ENCODE peak calls at places on chromosomes 5 and 9, in seven cellular contexts. F, H, X, C, L, Z and T are unnamed samples. For H3K27me3, the result is how much of the 10 kb centered on the place peaks cover.

GRCh38 chr9:126157826-126158431 is 168.7 kb upstream of the MVB12B start:
- DNase-seq in C (no peak), X (no peak), H (no peak), L (no peak), F (peak), Z (no peak), T (no peak)

GRCh38 chr9:82488702-82489578 is 500.4 kb downstream of the SPATA31D1 start:
- DNase-seq in F (no peak), L (no peak), H (peak), C (no peak), X (no peak), Z (no peak), T (no peak)

GRCh38 chr5:119330367-119331183 is 25.2 kb upstream of the TNFAIP8 start:
- DNase-seq in Z (no peak), H (no peak), L (no peak), F (no peak), X (no peak), C (no peak), T (no peak)

GRCh38 chr5:17216176-17216973 is 1.1 kb upstream of the BASP1 start:
- DNase-seq in L (peak), X (peak), H (peak), Z (peak), C (peak), F (peak), T (peak)

GRCh38 chr9:19787672-19788071 is 1.2 kb downstream of the SLC24A2 start:
- DNase-seq in L (no peak), H (no peak), C (no peak), X (no peak), Z (no peak), F (no peak), T (no peak)

GRCh38 chr9:134575103-134575816 is 66.3 kb upstream of the COL5A1 start:
- DNase-seq in F (no peak), Z (no peak), C (peak), X (no peak), H (no peak), L (no peak), T (no peak)

GRCh38 chr9:37410969-37411785 is 11.3 kb upstream of the GRHPR start:
- DNase-seq in C (no peak), F (peak), L (no peak), X (no peak), H (no peak), Z (no peak), T (no peak)

GRCh38 chr9:12862596-12862995 is 87.8 kb downstream of the LURAP1L start:
- DNase-seq in F (no peak), L (no peak), C (no peak), H (no peak), X (no peak), Z (no peak), T (no peak)

GRCh38 chr5:118857700-118858099 is 130.6 kb downstream of the DTWD2 start:
- DNase-seq in L (no peak), Z (peak), H (no peak), F (no peak), X (no peak), C (no peak), T (no peak)

GRCh38 chr5:180086816-180087426 is 15.4 kb upstream of the RNF130 start:
- DNase-seq in L (no peak), F (no peak), X (no peak), H (no peak), C (no peak), Z (no peak), T (no peak)

GRCh38 chr9:107215381-107215780 is 67.7 kb upstream of the RAD23B start:
- DNase-seq in L (no peak), F (no peak), H (no peak), C (no peak), Z (no peak), X (no peak), T (no peak)

GRCh38 chr9:122144006-122144405 is 15.6 kb downstream of the NDUFA8 start:
- DNase-seq in Z (no peak), L (no peak), H (no peak), X (no peak), C (no peak), F (no peak), T (no peak)

GRCh38 chr9:124780060-124780756 is 3.3 kb downstream of the OLFML2A start:
- DNase-seq in L (no peak), C (peak), X (peak), F (peak), Z (no peak), H (peak), T (no peak)

GRCh38 chr9:93099551-93100264 is 3.7 kb downstream of the CARD19 start:
- DNase-seq in F (peak), L (peak), C (no peak), Z (no peak), H (no peak), X (peak), T (peak)
- TF ChIP-seq CTCF in F (no peak), L (no peak), C (no peak), Z (no peak), H (no peak), X (no peak), T (no peak)

DNA sequence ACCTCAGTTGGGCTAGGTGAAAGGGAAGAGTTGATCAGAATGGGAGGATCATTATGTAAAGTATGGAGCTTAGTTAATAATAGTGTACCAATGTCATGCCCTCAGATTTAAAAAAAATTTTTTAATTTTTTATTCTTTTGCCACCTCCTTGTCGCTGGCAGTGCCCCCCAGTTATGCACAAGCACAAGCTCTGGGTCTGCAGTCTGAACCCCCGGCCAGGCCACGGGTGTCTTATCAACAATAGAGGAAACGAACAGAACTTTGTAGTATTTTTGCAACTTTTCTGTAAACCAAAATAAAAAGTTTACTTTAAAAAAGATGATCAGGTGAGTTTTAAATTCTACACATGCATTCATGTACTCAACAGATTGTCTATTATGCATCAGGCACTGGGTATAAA is 1.4 kb upstream of the GM2A start:
- DNase-seq in C (no peak), L (no peak), Z (no peak), H (no peak), X (no peak), F (no peak), T (no peak)
- H3K4me3 ChIP-seq in C (no peak), L (no peak), Z (no peak), H (no peak), X (no peak), F (peak), T (no peak)

GRCh38 chr5:150815010-150815409 is 31.3 kb upstream of the IRGM start:
- DNase-seq in X (no peak), H (no peak), L (no peak), C (no peak), F (no peak), Z (no peak), T (no peak)

GRCh38 chr5:150804388-150804787 is 25.8 kb downstream of the SMIM3 start:
- DNase-seq in Z (no peak), X (no peak), L (no peak), H (no peak), F (no peak), C (no peak), T (no peak)

GRCh38 chr5:150809363-150809762 is 30.8 kb downstream of the SMIM3 start:
- DNase-seq in H (no peak), L (no peak), Z (no peak), F (no peak), X (no peak), C (no peak), T (no peak)
- H3K27me3 ChIP-seq in H (under half), L (under half), Z (under half), F (under half), X (under half), C (under half), T (under half)

DNA sequence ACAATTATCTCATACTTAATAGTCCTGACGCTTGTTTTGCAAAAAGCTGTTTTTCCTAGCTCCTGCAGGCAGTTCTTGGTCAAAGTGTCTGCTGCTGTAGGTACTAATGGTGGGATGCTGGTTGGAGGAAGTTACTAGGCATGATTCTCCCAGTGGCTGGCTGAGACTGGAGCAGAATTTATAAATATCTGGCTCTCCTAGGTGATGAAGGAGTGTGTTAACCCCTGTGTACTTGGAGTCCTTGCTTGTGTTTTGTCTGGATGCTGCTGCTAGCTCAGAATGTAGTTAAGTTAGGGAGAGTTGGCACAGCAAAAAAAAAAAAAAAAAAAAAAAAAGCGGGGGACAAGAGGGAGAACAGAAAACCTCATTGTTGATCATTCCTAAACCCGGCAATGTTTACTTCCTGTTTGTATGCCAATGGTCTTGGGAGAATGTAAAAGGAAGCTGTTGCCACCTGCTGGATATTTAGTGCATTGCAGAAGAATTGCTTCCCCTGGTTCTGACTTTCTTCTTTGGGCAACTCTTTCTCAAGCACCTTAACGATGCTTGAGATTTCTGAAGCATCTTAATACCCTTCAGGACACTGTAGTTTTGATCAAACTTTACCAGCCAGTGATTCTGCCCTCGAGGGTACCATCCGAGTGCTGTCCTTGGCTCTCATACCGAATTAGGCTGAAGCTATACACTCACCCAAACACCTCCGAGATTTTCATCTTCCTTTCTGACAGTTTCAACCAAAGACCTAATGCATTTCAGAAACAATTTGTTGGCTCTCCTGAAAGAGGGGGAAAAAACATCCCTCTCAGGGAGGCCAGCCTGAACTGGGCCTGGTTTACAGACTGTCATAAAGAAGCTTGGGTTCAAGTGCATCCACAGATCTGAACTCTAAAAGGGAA is 71.7 kb upstream of the WWC1 start:
- DNase-seq in L (no peak), H (peak), F (no peak), X (peak), Z (peak), C (peak), T (no peak)
- TF ChIP-seq CTCF in L (peak), H (peak), F (peak), X (no peak), Z (peak), C (peak), T (peak)

GRCh38 chr9:133346021-133346713 is 1.8 kb downstream of the MED22 start:
- DNase-seq in X (no peak), L (peak), F (no peak), C (no peak), Z (no peak), H (peak), T (no peak)
- H3K4me3 ChIP-seq in X (peak), L (no peak), F (peak), C (no peak), Z (no peak), H (peak), T (no peak)

GRCh38 chr5:139994234-139994633 is 48.9 kb downstream of the NRG2 start:
- DNase-seq in H (no peak), X (no peak), C (no peak), F (no peak), Z (no peak), L (no peak), T (no peak)

GRCh38 chr5:140000332-140000731 is 42.8 kb downstream of the NRG2 start:
- DNase-seq in L (no peak), F (no peak), H (no peak), C (no peak), X (no peak), Z (peak), T (no peak)

GRCh38 chr5:139995929-139996328 is 47.2 kb downstream of the NRG2 start:
- DNase-seq in Z (no peak), F (no peak), C (no peak), L (no peak), H (no peak), X (no peak), T (no peak)

GRCh38 chr5:139997276-139997675 is 45.8 kb downstream of the NRG2 start:
- DNase-seq in H (no peak), L (no peak), X (no peak), F (no peak), C (no peak), Z (no peak), T (no peak)

DNA sequence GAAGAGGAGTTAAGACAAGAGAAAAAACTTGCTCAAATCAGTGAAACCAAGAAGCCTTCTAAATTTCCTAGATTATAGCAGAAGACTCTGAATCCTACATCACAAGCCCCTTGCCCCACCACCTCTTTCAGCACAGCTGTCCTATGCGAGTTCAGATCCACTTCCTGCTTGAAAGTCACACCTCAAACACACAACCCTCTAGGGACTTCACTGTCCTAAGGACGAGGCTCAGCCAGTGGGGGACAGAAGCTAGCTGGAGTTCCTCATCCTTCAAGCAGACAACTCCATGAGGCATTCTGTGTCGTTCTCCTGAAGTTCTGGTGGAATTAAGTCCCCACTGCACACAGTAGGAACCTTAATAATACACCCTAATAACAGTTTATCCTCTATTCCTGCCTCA is 44.3 kb downstream of the NRG2 start:
- DNase-seq in H (no peak), C (no peak), Z (no peak), X (no peak), L (no peak), F (no peak), T (no peak)
- H3K27me3 ChIP-seq in H (under half), C (under half), Z (under half), X (under half), L (under half), F (under half), T (under half)

GRCh38 chr5:63125862-63126261 is 547.2 kb downstream of the LRRC70 start:
- DNase-seq in H (no peak), C (no peak), L (no peak), F (no peak), X (no peak), Z (peak), T (no peak)
- TF ChIP-seq CTCF in H (peak), C (no peak), L (peak), F (no peak), X (no peak), Z (peak), T (peak)

GRCh38 chr9:137620581-137620980 is 1.8 kb downstream of the EHMT1 start:
- DNase-seq in H (no peak), F (peak), X (no peak), Z (no peak), C (no peak), L (no peak), T (no peak)

GRCh38 chr9:137618105-137619067 is at the start of gene EHMT1:
- DNase-seq in C (peak), Z (peak), F (peak), H (peak), L (peak), X (peak), T (peak)

GRCh38 chr9:137619240-137620090 is 660 bp downstream of the EHMT1 start:
- DNase-seq in L (peak), X (peak), C (peak), H (no peak), F (peak), Z (peak), T (no peak)

GRCh38 chr9:137626448-137626847 is 7.6 kb downstream of the EHMT1 start:
- DNase-seq in H (no peak), X (no peak), Z (no peak), C (no peak), F (no peak), L (no peak), T (no peak)

GRCh38 chr9:137621131-137621757 is 2.4 kb downstream of the EHMT1 start:
- DNase-seq in C (no peak), X (no peak), F (peak), Z (no peak), H (no peak), L (peak), T (no peak)
- H3K4me3 ChIP-seq in C (no peak), X (no peak), F (peak), Z (no peak), H (no peak), L (no peak), T (no peak)

DNA sequence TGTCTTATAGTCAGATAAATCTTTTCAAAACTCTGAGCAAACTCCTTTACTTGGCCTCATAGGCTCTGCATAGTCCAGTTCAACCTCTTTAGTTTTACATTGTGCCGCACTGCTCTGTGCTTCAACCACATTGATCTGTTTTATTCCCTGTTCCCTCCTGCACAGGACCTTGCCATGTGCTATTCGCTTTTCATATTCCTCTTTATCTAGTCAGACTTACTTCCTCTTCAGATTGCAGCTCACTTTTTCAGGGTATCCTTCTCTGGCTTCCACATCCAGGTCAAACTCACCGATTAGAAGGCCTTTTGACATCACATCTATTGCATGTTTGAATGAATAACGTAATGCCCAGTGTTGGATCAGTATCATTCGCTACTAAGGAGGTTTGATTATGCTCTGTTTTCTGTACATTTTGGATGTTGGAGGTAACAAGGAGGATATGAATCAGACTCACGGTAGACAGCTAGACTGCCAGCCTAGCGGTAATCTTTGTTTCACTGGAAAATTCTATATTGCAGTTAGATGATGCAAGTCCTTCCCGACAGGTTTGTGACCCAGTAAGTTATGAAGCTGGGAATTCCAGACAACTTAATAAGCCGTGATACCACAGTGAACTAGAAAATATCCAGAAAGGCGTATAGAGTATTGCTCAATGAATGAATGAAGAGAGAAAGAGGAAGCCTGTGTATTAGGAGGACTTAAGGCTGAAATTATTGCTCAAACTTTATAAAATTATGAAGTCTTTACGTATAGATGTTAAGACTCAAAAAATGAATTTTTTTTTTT is 65.7 kb downstream of the IQGAP2 start:
- DNase-seq in L (no peak), F (no peak), H (no peak), C (no peak), X (no peak), Z (no peak), T (no peak)
- H3K27me3 ChIP-seq in L (under half), F (under half), H (under half), C (under half), X (under half), Z (under half), T (under half)

DNA sequence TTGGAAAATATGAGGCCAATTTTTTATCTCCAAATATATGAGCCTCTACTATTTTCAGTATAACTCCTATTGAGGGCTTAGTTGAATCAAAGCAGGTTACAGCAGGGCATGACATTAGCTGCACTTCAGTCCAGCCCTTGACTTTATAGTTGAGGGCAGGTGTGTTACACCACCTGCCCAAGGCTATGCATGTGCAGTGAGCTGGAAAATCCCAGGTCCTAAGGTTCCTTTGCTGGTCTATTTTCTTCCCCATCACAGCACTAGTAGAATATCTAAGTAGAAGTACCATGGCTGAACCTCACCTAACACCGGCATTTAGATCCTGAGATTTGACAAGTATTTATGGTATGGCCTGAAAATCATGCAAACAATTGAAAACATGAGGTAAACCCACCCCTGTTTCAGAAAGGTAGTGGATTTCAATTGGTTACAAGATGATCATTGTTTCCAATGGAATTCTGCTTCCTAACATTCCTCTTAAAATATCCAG is 201.1 kb downstream of the SEMA5A start:
- DNase-seq in X (no peak), C (no peak), Z (no peak), L (no peak), F (no peak), H (no peak), T (no peak)
- TF ChIP-seq CTCF in X (no peak), C (no peak), Z (no peak), L (no peak), F (no peak), H (no peak), T (no peak)